ENCODE peak calls at places on chromosomes 16 and 17, in ten cellular contexts. One of them, this sample, is unnamed.

GRCh38 chr17:77420804-77421634 is 280.2 kb downstream of the SEC14L1 start:
- DNase-seq in non-pigmented ciliary epithelial cell: peak
- DNase-seq in glutamatergic neuron: peak
- DNase-seq in stomach: no peak
- DNase-seq in breast epithelium: no peak
- DNase-seq in naive B cell: peak
- DNase-seq in ovary: peak
- DNase-seq in GOT3: no peak
- DNase-seq in bronchial epithelial cell: peak
- DNase-seq in iPS-NIHi11: peak
- DNase-seq in this sample: peak

GRCh38 chr17:57638284-57638683 is 106.8 kb downstream of the CCDC182 start:
- DNase-seq in glutamatergic neuron: no peak
- DNase-seq in non-pigmented ciliary epithelial cell: no peak
- DNase-seq in bronchial epithelial cell: no peak
- DNase-seq in breast epithelium: no peak
- DNase-seq in stomach: no peak
- DNase-seq in ovary: no peak
- DNase-seq in naive B cell: no peak
- DNase-seq in GOT3: no peak
- DNase-seq in iPS-NIHi11: no peak
- DNase-seq in this sample: no peak

GRCh38 chr17:30176845-30177244 is 58.7 kb downstream of the SLC6A4 start:
- DNase-seq in glutamatergic neuron: no peak
- DNase-seq in GOT3: no peak
- DNase-seq in stomach: no peak
- DNase-seq in bronchial epithelial cell: no peak
- DNase-seq in ovary: no peak
- DNase-seq in iPS-NIHi11: no peak
- DNase-seq in naive B cell: no peak
- DNase-seq in non-pigmented ciliary epithelial cell: no peak
- DNase-seq in breast epithelium: no peak
- DNase-seq in this sample: no peak

GRCh38 chr17:74429604-74430384 is 2.1 kb upstream of the GPRC5C start:
- DNase-seq in GOT3: no peak
- DNase-seq in breast epithelium: no peak
- DNase-seq in naive B cell: no peak
- DNase-seq in stomach: peak
- DNase-seq in glutamatergic neuron: no peak
- DNase-seq in bronchial epithelial cell: peak
- DNase-seq in non-pigmented ciliary epithelial cell: no peak
- DNase-seq in iPS-NIHi11: peak
- DNase-seq in ovary: peak
- DNase-seq in this sample: no peak

GRCh38 chr16:9965079-9965478 is 217.1 kb downstream of the GRIN2A start:
- DNase-seq in naive B cell: no peak
- DNase-seq in ovary: no peak
- DNase-seq in bronchial epithelial cell: no peak
- DNase-seq in glutamatergic neuron: no peak
- DNase-seq in breast epithelium: no peak
- DNase-seq in non-pigmented ciliary epithelial cell: no peak
- DNase-seq in GOT3: no peak
- DNase-seq in stomach: no peak
- DNase-seq in iPS-NIHi11: no peak
- DNase-seq in this sample: no peak

GRCh38 chr17:38704645-38705522 is at the start of gene MLLT6:
- DNase-seq in iPS-NIHi11: peak
- DNase-seq in stomach: peak
- DNase-seq in glutamatergic neuron: peak
- DNase-seq in non-pigmented ciliary epithelial cell: no peak
- DNase-seq in naive B cell: peak
- DNase-seq in bronchial epithelial cell: peak
- DNase-seq in breast epithelium: peak
- DNase-seq in ovary: peak
- DNase-seq in GOT3: no peak
- DNase-seq in this sample: peak

GRCh38 chr16:10616744-10617640 is 36.6 kb upstream of the EMP2 start:
- DNase-seq in bronchial epithelial cell: peak
- DNase-seq in glutamatergic neuron: no peak
- DNase-seq in naive B cell: no peak
- DNase-seq in iPS-NIHi11: peak
- DNase-seq in non-pigmented ciliary epithelial cell: no peak
- DNase-seq in stomach: peak
- DNase-seq in ovary: peak
- DNase-seq in GOT3: no peak
- DNase-seq in breast epithelium: peak
- DNase-seq in this sample: peak

GRCh38 chr17:81003711-81004335 is 12.2 kb downstream of the CHMP6 start:
- DNase-seq in GOT3: no peak
- DNase-seq in naive B cell: no peak
- DNase-seq in bronchial epithelial cell: no peak
- DNase-seq in ovary: no peak
- DNase-seq in stomach: no peak
- DNase-seq in glutamatergic neuron: no peak
- DNase-seq in non-pigmented ciliary epithelial cell: no peak
- DNase-seq in iPS-NIHi11: peak
- DNase-seq in breast epithelium: no peak
- DNase-seq in this sample: no peak

GRCh38 chr16:81136331-81137011 is 40.3 kb upstream of the GCSH start:
- DNase-seq in glutamatergic neuron: no peak
- DNase-seq in ovary: no peak
- DNase-seq in iPS-NIHi11: no peak
- DNase-seq in stomach: no peak
- DNase-seq in naive B cell: no peak
- DNase-seq in non-pigmented ciliary epithelial cell: no peak
- DNase-seq in breast epithelium: no peak
- DNase-seq in bronchial epithelial cell: no peak
- DNase-seq in GOT3: no peak
- DNase-seq in this sample: peak

GRCh38 chr17:28841901-28842281 is 699 bp downstream of the FAM222B start:
- DNase-seq in GOT3: no peak
- DNase-seq in bronchial epithelial cell: no peak
- DNase-seq in stomach: no peak
- DNase-seq in glutamatergic neuron: no peak
- DNase-seq in iPS-NIHi11: no peak
- DNase-seq in naive B cell: no peak
- DNase-seq in ovary: no peak
- DNase-seq in non-pigmented ciliary epithelial cell: no peak
- DNase-seq in breast epithelium: no peak
- DNase-seq in this sample: no peak

This sample was measured in NCI-H774.